ENCODE peak calls at places on chromosomes 13 and 19, in five cellular contexts. K, D, P, H and R are unnamed samples.

GRCh38 chr13:75324413-75324940 is 157.5 kb downstream of the TBC1D4 start:
- DNase-seq in K (no peak), D (no peak), P (no peak), H (no peak), R (no peak)

GRCh38 chr19:47598407-47599349 is 10.3 kb upstream of the BICRA start:
- DNase-seq in K (peak), D (peak), P (peak), H (peak), R (no peak)

GRCh38 chr19:43504426-43505185 is at the start of gene PHLDB3:
- DNase-seq in K (peak), D (peak), P (no peak), H (no peak), R (peak)

GRCh38 chr13:56615572-56615971 is 525.1 kb upstream of the PRR20A start:
- DNase-seq in K (no peak), D (no peak), P (no peak), H (no peak), R (no peak)

GRCh38 chr13:55661505-55661904 is 1479.2 kb upstream of the PRR20A start:
- DNase-seq in K (no peak), D (no peak), P (no peak), H (no peak), R (no peak)

GRCh38 chr13:51681037-51681678 is 96.9 kb downstream of the WDFY2 start:
- DNase-seq in K (no peak), D (no peak), P (peak), H (no peak), R (no peak)

GRCh38 chr13:107144432-107144831 is 576.5 kb upstream of the ARGLU1 start:
- DNase-seq in K (no peak), D (no peak), P (peak), H (no peak), R (no peak)

GRCh38 chr13:87123987-87124784 is 547.0 kb upstream of the SLITRK5 start:
- DNase-seq in K (no peak), D (no peak), P (peak), H (no peak), R (no peak)

GRCh38 chr19:49503582-49503962 is 7.3 kb downstream of the RPS11 start:
- DNase-seq in K (no peak), D (no peak), P (no peak), H (no peak), R (no peak)

GRCh38 chr19:383922-384800 is 24.8 kb downstream of the C2CD4C start:
- DNase-seq in K (peak), D (no peak), P (no peak), H (no peak), R (no peak)

GRCh38 chr19:32231691-32232090 is 113.7 kb upstream of the ZNF507 start:
- DNase-seq in K (no peak), D (no peak), P (no peak), H (no peak), R (no peak)

GRCh38 chr19:7550987-7551761 is 15.7 kb downstream of the PNPLA6 start:
- DNase-seq in K (peak), D (peak), P (peak), H (peak), R (peak)

GRCh38 chr19:13055213-13056051 is 47.2 kb downstream of the LYL1 start:
- DNase-seq in K (peak), D (peak), P (no peak), H (peak), R (peak)

GRCh38 chr19:41234512-41235208 is 15.6 kb downstream of the AXL start:
- DNase-seq in K (no peak), D (no peak), P (no peak), H (no peak), R (no peak)

GRCh38 chr13:79571147-79571546 is 90.2 kb downstream of the NDFIP2 start:
- DNase-seq in K (no peak), D (no peak), P (no peak), H (no peak), R (no peak)

GRCh38 chr19:18951721-18952281 is 10.8 kb upstream of the HOMER3 start:
- DNase-seq in K (no peak), D (no peak), P (peak), H (no peak), R (no peak)